ENCODE peak calls at places on chromosome 12, in five cellular contexts. J is effector CD4-positive, alpha-beta T cell; C is cardiac muscle cell; Z is left cardiac atrium; Y is head of caudate nucleus. T is an unnamed sample.

GRCh38 chr12:124632510-124632909 is 65.1 kb upstream of the NCOR2 start:
- DNase-seq in J (no peak), C (peak; percentile 51), Z (no peak), Y (no peak), T (peak; percentile 73)

GRCh38 chr12:94208433-94208921 is 60.1 kb downstream of the PLXNC1 start:
- DNase-seq in J (no peak), C (no peak), Z (peak; percentile 19), Y (no peak), T (peak; percentile 55)

GRCh38 chr12:27524839-27525238 is 833 bp downstream of the PPFIBP1 start:
- DNase-seq in J (no peak), C (peak; percentile 53), Z (no peak), Y (no peak), T (no peak)

GRCh38 chr12:56931474-56931978 is 2.7 kb downstream of the SDR9C7 start:
- DNase-seq in J (no peak), C (peak; percentile 92), Z (no peak), Y (no peak), T (peak; percentile 70)

GRCh38 chr12:106195638-106196037 is 52.2 kb downstream of the CKAP4 start:
- DNase-seq in J (no peak), C (peak; percentile 86), Z (peak; percentile 61), Y (peak; percentile 43), T (no peak)

GRCh38 chr12:1050059-1050707 is 59.2 kb downstream of the ERC1 start:
- DNase-seq in J (no peak), C (no peak), Z (no peak), Y (no peak), T (peak; percentile 6)

GRCh38 chr12:24109381-24110039 is 160.0 kb upstream of the SOX5 start:
- DNase-seq in J (no peak), C (peak; percentile 25), Z (no peak), Y (no peak), T (peak; percentile 13)

GRCh38 chr12:112170376-112170775 is 45.0 kb downstream of the TRAFD1 start:
- DNase-seq in J (no peak), C (peak; percentile 35), Z (peak; percentile 45), Y (no peak), T (peak; percentile 72)

GRCh38 chr12:77559400-77560074 is 271.2 kb upstream of the NAV3 start:
- DNase-seq in J (no peak), C (no peak), Z (no peak), Y (no peak), T (no peak)

GRCh38 chr12:85130631-85131030 is 94.5 kb downstream of the LRRIQ1 start:
- DNase-seq in J (no peak), C (peak; percentile 1), Z (no peak), Y (no peak), T (no peak)

GRCh38 chr12:113070117-113070906 is 13.8 kb downstream of the DTX1 start:
- DNase-seq in J (no peak), C (no peak), Z (peak; percentile 53), Y (no peak), T (no peak)

GRCh38 chr12:34394211-34395055 is 372.1 kb downstream of the ALG10 start:
- DNase-seq in J (no peak), C (no peak), Z (peak; percentile 6), Y (peak; percentile 19), T (peak; percentile 2)

GRCh38 chr12:26513357-26514043 is 318.1 kb downstream of the SSPN start:
- DNase-seq in J (no peak), C (no peak), Z (no peak), Y (no peak), T (no peak)